ENCODE peak calls at places on chromosomes 11 and 22, in eight cellular contexts. Z, W, R, U, P, G, B and D are unnamed samples.
A peak's percentile ranks its signal among the peaks of the same experiment; 100 is the strongest.

GRCh38 chr22:44351685-44352377 is 39.1 kb upstream of the SHISAL1 start:
- DNase-seq in R (no peak), P (no peak), Z (no peak), G (peak; percentile 94), B (no peak), U (peak; percentile 46), W (peak; percentile 97), D (peak; percentile 94)

GRCh38 chr11:46248270-46249102 is 29.0 kb upstream of the CREB3L1 start:
- DNase-seq in B (no peak), R (no peak), G (peak; percentile 94), Z (no peak), U (peak; percentile 73), W (peak; percentile 97), P (no peak), D (peak; percentile 94)

GRCh38 chr11:19633276-19633675 is 79.4 kb upstream of the NAV2 start:
- DNase-seq in B (no peak), G (peak; percentile 43), W (peak; percentile 44), P (no peak), R (no peak), Z (peak; percentile 64), U (no peak), D (peak; percentile 32)

GRCh38 chr11:63530021-63530420 is 6.6 kb upstream of the PLAAT4 start:
- DNase-seq in P (no peak), R (no peak), Z (no peak), G (no peak), W (no peak), B (no peak), U (no peak), D (no peak)

GRCh38 chr11:79822771-79823170 is 381.9 kb upstream of the TENM4 start:
- DNase-seq in Z (no peak), G (no peak), U (no peak), P (no peak), B (no peak), R (no peak), W (no peak), D (no peak)

GRCh38 chr11:108654994-108655631 is 9.8 kb upstream of the DDX10 start:
- DNase-seq in P (peak; percentile 13), Z (no peak), W (peak; percentile 87), R (peak; percentile 3), U (peak; percentile 54), G (peak; percentile 72), B (no peak), D (peak; percentile 73)

GRCh38 chr22:22168190-22168940 is 76.2 kb upstream of the VPREB1 start:
- DNase-seq in G (no peak), W (peak; percentile 21), R (peak; percentile 48), U (peak; percentile 92), P (peak; percentile 51), Z (no peak), B (no peak), D (peak; percentile 44)

GRCh38 chr11:125167954-125168821 is 3.6 kb downstream of the PKNOX2 start:
- DNase-seq in U (no peak), W (peak; percentile 41), B (no peak), G (peak; percentile 75), R (no peak), P (no peak), Z (no peak), D (peak; percentile 72)

GRCh38 chr11:9853929-9854557 is 190.2 kb downstream of the SWAP70 start:
- DNase-seq in W (peak; percentile 22), G (no peak), R (no peak), Z (no peak), B (no peak), P (no peak), U (no peak), D (no peak)

GRCh38 chr11:38543311-38543710 is 1945.3 kb upstream of the RAG2 start:
- DNase-seq in R (no peak), W (no peak), B (no peak), P (no peak), U (no peak), Z (no peak), G (no peak), D (peak; percentile 37)

GRCh38 chr11:59918987-59919589 is 19.1 kb upstream of the OOSP1 start:
- DNase-seq in P (no peak), Z (no peak), W (peak; percentile 85), B (no peak), U (peak; percentile 40), G (peak; percentile 25), R (no peak), D (peak; percentile 62)

GRCh38 chr22:40345801-40346177 is 511 bp upstream of the ADSL start:
- DNase-seq in U (no peak), Z (no peak), G (peak; percentile 40), B (peak; percentile 44), P (peak; percentile 62), R (no peak), W (peak; percentile 73), D (no peak)

GRCh38 chr11:68839054-68839865 is 2.5 kb downstream of the CPT1A start:
- DNase-seq in P (peak; percentile 93), W (peak; percentile 95), G (peak; percentile 97), R (peak; percentile 75), Z (peak; percentile 83), U (peak; percentile 91), B (peak; percentile 95), D (peak; percentile 95)

GRCh38 chr22:33472462-33473344 is 414.5 kb upstream of the SYN3 start:
- DNase-seq in G (peak; percentile 35), U (no peak), P (no peak), Z (no peak), B (no peak), R (no peak), W (no peak), D (peak; percentile 35)

GRCh38 chr22:21446827-21447690 is 20.1 kb upstream of the TMEM191C start:
- DNase-seq in R (no peak), W (no peak), P (no peak), G (no peak), Z (no peak), U (no peak), B (no peak), D (no peak)

GRCh38 chr11:67586568-67587250 is 3.1 kb downstream of the GSTP1 start:
- DNase-seq in U (no peak), P (no peak), R (no peak), G (no peak), Z (no peak), W (no peak), B (no peak), D (no peak)

GRCh38 chr11:75351541-75352416 is at the start of gene ARRB1:
- DNase-seq in B (peak; percentile 50), R (no peak), Z (no peak), W (peak; percentile 71), G (peak; percentile 56), U (peak; percentile 30), P (peak; percentile 72), D (peak; percentile 67)

GRCh38 chr22:46116491-46116958 is 33.8 kb upstream of the PPARA start:
- DNase-seq in R (no peak), G (peak; percentile 90), W (peak; percentile 92), B (peak; percentile 74), U (peak; percentile 85), P (peak; percentile 80), Z (peak; percentile 83), D (peak; percentile 88)

GRCh38 chr22:33710326-33710725 is 209.9 kb downstream of the LARGE1 start:
- DNase-seq in B (no peak), R (no peak), P (no peak), W (no peak), G (no peak), Z (no peak), U (no peak), D (peak; percentile 67)

GRCh38 chr11:86067230-86068137 is 1.4 kb downstream of the PICALM start:
- DNase-seq in W (peak; percentile 44), Z (no peak), G (no peak), B (no peak), U (no peak), P (peak; percentile 14), R (no peak), D (no peak)

GRCh38 chr11:120027546-120028180 is 110.2 kb downstream of the TRIM29 start:
- DNase-seq in R (no peak), P (no peak), U (no peak), B (no peak), G (no peak), Z (no peak), W (no peak), D (peak; percentile 62)

GRCh38 chr22:22156716-22157499 is 87.7 kb upstream of the VPREB1 start:
- DNase-seq in Z (no peak), P (peak; percentile 65), W (peak; percentile 72), R (peak; percentile 49), G (peak; percentile 72), B (peak; percentile 26), U (peak; percentile 80), D (peak; percentile 72)